ENCODE peak calls at places on chromosomes 1 and 21, in seven cellular contexts. P, R, E, X, A, M and C are unnamed samples.

GRCh38 chr1:4375812-4376211 is 278.6 kb upstream of the AJAP1 start:
- DNase-seq in P (no peak), R (no peak), E (no peak), X (no peak), A (no peak), M (peak), C (peak)

GRCh38 chr1:240122639-240123604 is 31.2 kb downstream of the FMN2 start:
- DNase-seq in P (no peak), R (peak), E (no peak), X (no peak), A (no peak), M (peak), C (no peak)

GRCh38 chr1:39572379-39573096 is 4.1 kb downstream of the PABPC4 start:
- DNase-seq in P (no peak), R (no peak), E (no peak), X (no peak), A (no peak), M (no peak), C (no peak)

GRCh38 chr1:154714638-154715037 is 106.7 kb upstream of the ADAR start:
- DNase-seq in P (peak), R (peak), E (no peak), X (peak), A (no peak), M (peak), C (peak)

GRCh38 chr1:117616356-117616755 is 10.5 kb downstream of the TENT5C start:
- DNase-seq in P (no peak), R (no peak), E (no peak), X (no peak), A (no peak), M (no peak), C (no peak)

GRCh38 chr1:33273961-33274371 is 17.7 kb downstream of the ZNF362 start:
- DNase-seq in P (no peak), R (no peak), E (no peak), X (no peak), A (no peak), M (no peak), C (no peak)

GRCh38 chr21:24895885-24896734 is 711.2 kb downstream of the MRPL39 start:
- DNase-seq in P (peak), R (no peak), E (no peak), X (peak), A (no peak), M (no peak), C (no peak)

GRCh38 chr1:53601031-53601745 is 137.8 kb downstream of the GLIS1 start:
- DNase-seq in P (no peak), R (no peak), E (no peak), X (no peak), A (no peak), M (no peak), C (no peak)

GRCh38 chr1:232048481-232048880 is 421.9 kb downstream of the DISC1 start:
- DNase-seq in P (no peak), R (no peak), E (no peak), X (no peak), A (no peak), M (no peak), C (no peak)

GRCh38 chr1:94734963-94735899 is 84.9 kb upstream of the SLC44A3 start:
- DNase-seq in P (peak), R (peak), E (peak), X (peak), A (no peak), M (peak), C (no peak)

GRCh38 chr21:36784942-36785341 is 86.0 kb downstream of the SIM2 start:
- DNase-seq in P (no peak), R (no peak), E (no peak), X (no peak), A (no peak), M (no peak), C (no peak)

GRCh38 chr1:54047384-54048315 is 5.4 kb downstream of the TMEM59 start:
- DNase-seq in P (no peak), R (no peak), E (no peak), X (no peak), A (no peak), M (no peak), C (no peak)

GRCh38 chr1:196148367-196148970 is 459.8 kb downstream of the KCNT2 start:
- DNase-seq in P (no peak), R (peak), E (no peak), X (peak), A (no peak), M (no peak), C (peak)

GRCh38 chr1:91338501-91338900 is 66.1 kb downstream of the HFM1 start:
- DNase-seq in P (no peak), R (no peak), E (no peak), X (no peak), A (no peak), M (no peak), C (no peak)

GRCh38 chr1:168234846-168235547 is 9.2 kb downstream of the SFT2D2 start:
- DNase-seq in P (no peak), R (peak), E (peak), X (peak), A (no peak), M (peak), C (peak)